ENCODE peak calls at places on chromosomes 11 and 22, in five cellular contexts. T, Z, R, F and S are unnamed samples.

GRCh38 chr22:19181786-19182471 is 3.4 kb upstream of the SLC25A1 start:
- DNase-seq in T (peak), R (no peak), Z (no peak), F (no peak), S (no peak)

GRCh38 chr11:60951909-60952741 is at the start of gene SLC15A3:
- DNase-seq in F (no peak), T (no peak), R (peak), Z (no peak), S (no peak)

GRCh38 chr22:22061085-22062077 is 78.8 kb upstream of the TOP3B start:
- DNase-seq in Z (peak), F (peak), R (no peak), T (peak), S (no peak)

GRCh38 chr22:47192651-47193437 is 430.4 kb downstream of the TBC1D22A start:
- DNase-seq in Z (no peak), R (peak), F (peak), T (no peak), S (peak)

GRCh38 chr22:35072939-35073338 is 7.0 kb downstream of the ISX start:
- DNase-seq in Z (peak), R (no peak), F (no peak), T (peak), S (no peak)

GRCh38 chr22:29382575-29383328 is 5.6 kb downstream of the AP1B1 start:
- DNase-seq in Z (no peak), F (no peak), R (no peak), T (peak), S (no peak)

GRCh38 chr11:130413383-130414106 is 14.9 kb downstream of the ADAMTS8 start:
- DNase-seq in R (no peak), T (no peak), F (peak), Z (peak), S (no peak)

GRCh38 chr11:114059278-114059983 is at the start of gene ZBTB16:
- DNase-seq in F (no peak), Z (no peak), R (peak), T (peak), S (peak)

GRCh38 chr11:68002943-68003845 is 703 bp downstream of the UNC93B1 start:
- DNase-seq in T (peak), R (peak), Z (peak), F (no peak), S (no peak)

GRCh38 chr11:127066426-127067090 is 66.0 kb upstream of the KIRREL3 start:
- DNase-seq in R (no peak), Z (no peak), F (no peak), T (no peak), S (no peak)

GRCh38 chr11:3221408-3222002 is 2.9 kb upstream of the MRGPRG start:
- DNase-seq in R (no peak), F (no peak), Z (no peak), T (no peak), S (no peak)

GRCh38 chr22:23677701-23677995 is 13.2 kb upstream of the RGL4 start:
- DNase-seq in R (no peak), Z (no peak), T (no peak), F (no peak), S (peak)

GRCh38 chr22:43884600-43885318 is 7.1 kb downstream of the PNPLA5 start:
- DNase-seq in R (peak), F (peak), Z (peak), T (peak), S (no peak)

GRCh38 chr11:4025248-4025956 is 69.2 kb upstream of the RRM1 start:
- DNase-seq in F (no peak), R (no peak), Z (peak), T (no peak), S (no peak)

GRCh38 chr11:60942970-60943565 is 8.9 kb downstream of the SLC15A3 start:
- DNase-seq in F (no peak), T (no peak), R (no peak), Z (peak), S (no peak)

GRCh38 chr11:113572349-113572748 is 97.2 kb upstream of the DRD2 start:
- DNase-seq in R (no peak), F (no peak), T (no peak), Z (no peak), S (no peak)

GRCh38 chr11:88315981-88316441 is 21.5 kb downstream of the CTSC start:
- DNase-seq in Z (peak), F (no peak), T (no peak), R (no peak), S (no peak)

GRCh38 chr11:113202431-113202830 is 112.0 kb upstream of the TTC12 start:
- DNase-seq in T (no peak), F (no peak), Z (peak), R (no peak), S (peak)

GRCh38 chr11:36123353-36124220 is 165.6 kb downstream of the COMMD9 start:
- DNase-seq in T (peak), R (no peak), F (no peak), Z (no peak), S (no peak)

DNA sequence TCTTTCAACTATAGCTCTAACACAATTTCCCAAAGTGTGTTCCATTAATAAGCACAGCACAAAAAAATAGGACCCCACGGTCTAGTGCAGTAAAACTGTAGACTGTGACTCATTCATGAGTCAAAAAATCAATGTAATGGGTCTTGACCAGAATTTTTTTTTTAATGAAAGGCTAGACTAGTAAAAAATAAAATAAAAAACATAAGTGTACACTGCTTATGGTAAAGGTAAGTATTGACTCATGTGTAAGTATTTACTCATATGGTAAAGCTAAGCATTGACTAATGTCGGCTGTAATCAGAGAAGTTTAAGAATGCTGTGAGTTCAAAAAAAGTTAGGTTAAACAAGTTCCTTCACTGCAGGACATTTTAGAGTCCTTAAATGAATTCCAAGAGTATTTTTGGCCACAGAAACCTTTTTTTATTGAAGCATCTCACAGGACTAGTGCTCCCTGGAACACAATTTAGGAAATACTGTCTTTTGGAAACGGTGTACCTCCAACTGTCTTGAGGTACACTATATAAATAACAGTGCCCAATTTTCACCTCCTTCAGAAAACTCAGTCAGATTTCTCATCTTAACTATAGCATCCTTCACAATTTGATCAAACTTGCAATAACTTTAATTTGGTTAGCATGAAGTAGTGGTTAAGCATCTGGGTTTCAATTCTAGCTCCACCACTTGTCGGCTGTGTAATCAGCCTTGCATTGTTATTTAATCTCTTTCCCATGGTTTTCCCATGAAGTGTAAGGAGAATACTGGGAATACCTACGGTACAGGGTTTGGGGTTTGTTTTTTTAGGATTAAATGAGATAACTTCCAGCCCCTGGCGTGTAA is 2.1 kb downstream of the CCDC73 start:
- DNase-seq in F (no peak), R (no peak), Z (no peak), T (no peak), S (no peak)
- H3K4me3 ChIP-seq in F (peak), R (peak), Z (no peak), T (no peak), S (peak)

GRCh38 chr11:41121600-41121999 is 337.9 kb downstream of the LRRC4C start:
- DNase-seq in R (no peak), T (no peak), Z (no peak), F (no peak), S (no peak)

GRCh38 chr11:41118521-41118920 is 340.9 kb downstream of the LRRC4C start:
- DNase-seq in R (no peak), T (no peak), F (no peak), Z (no peak), S (no peak)

GRCh38 chr11:41116970-41117369 is 342.5 kb downstream of the LRRC4C start:
- DNase-seq in T (no peak), R (no peak), F (no peak), Z (no peak), S (no peak)

GRCh38 chr11:41115066-41115465 is 344.4 kb downstream of the LRRC4C start:
- DNase-seq in Z (no peak), R (no peak), F (no peak), T (no peak), S (no peak)

DNA sequence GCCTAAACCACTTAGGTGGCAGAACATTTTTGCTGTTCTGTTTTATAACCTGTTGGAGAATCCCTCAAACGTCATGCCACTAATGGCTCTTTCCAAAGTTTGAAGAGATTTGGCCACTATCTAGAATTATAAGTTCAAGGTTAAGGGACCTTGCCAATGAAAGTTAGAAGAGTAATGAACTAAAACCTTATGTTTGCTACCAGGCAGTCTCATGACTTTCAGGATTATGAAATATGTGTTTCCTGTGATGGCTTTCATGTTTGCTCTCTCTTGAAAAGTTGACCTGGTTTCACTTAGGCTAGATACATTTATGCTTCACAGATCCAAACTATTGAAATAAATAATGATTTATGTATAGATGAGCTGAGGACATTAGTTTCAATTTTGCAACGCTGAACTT is 340.0 kb downstream of the LRRC4C start:
- DNase-seq in R (no peak), T (no peak), F (no peak), Z (no peak), S (no peak)
- TF ChIP-seq CTCF in R (no peak), T (no peak), F (no peak), Z (no peak), S (no peak)

DNA sequence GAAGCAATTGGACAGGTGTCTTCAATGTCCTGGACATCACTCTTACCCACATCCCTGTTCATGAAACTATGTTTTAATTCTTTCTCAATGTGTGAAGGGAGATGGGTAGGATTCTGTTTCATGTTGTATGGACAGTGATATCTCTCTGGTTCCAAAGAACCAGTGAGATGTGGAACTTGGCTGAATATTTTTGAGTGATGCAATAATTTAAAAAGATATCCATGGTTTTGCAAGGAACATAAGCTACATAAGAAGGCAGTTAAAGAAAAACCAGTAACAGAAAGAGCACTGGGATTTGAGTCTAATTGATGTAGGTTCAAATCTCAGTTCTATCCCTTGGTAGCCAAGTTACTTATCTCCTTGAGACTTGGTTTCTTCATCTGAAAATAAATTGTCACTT is 7.7 kb upstream of the ELF5 start:
- DNase-seq in T (no peak), Z (no peak), R (no peak), F (no peak), S (no peak)
- H3K4me3 ChIP-seq in T (no peak), Z (no peak), R (no peak), F (no peak), S (no peak)

DNA sequence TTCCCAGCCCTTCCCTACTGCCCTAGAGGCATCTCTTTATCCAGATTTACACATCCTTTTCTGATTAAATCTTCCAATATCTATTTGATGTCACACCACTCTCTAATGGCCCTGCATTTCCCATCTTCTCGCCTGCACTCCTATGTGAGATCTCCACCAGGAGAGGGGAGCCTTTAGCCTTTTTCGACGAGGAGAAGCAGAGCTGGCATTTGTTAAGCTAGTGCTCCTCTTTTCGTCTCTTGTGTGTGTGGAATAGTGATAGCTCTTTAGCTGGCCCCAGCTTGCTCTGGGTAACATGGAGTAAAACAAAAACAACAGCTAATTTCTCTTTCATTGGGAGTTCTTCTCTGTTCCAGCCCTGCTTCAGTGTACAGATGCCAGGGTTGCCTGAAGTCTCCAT is 536.5 kb downstream of the NTM start:
- DNase-seq in R (no peak), F (no peak), Z (no peak), T (no peak), S (no peak)
- TF ChIP-seq CTCF in R (no peak), F (no peak), Z (no peak), T (peak), S (no peak)

GRCh38 chr11:10311802-10312201 is 6.9 kb downstream of the ADM start:
- DNase-seq in F (no peak), Z (no peak), T (no peak), R (no peak), S (no peak)
- H3K4me3 ChIP-seq in F (no peak), Z (no peak), T (no peak), R (no peak), S (no peak)